ENCODE peak calls at places on chromosomes 6 and 20, in nine cellular contexts. N is fibroblast of the aortic adventitia, M is neural crest cell, P is RWPE1, F is kidney epithelial cell, S is mammary epithelial cell, O is coronary artery, Y is mucosa of descending colon, V is OCI-LY7. W is an unnamed sample.
A peak's percentile ranks its signal among the peaks of the same experiment; 100 is the strongest.

GRCh38 chr6:118467181-118467580 is 80.9 kb upstream of the PLN start:
- DNase-seq in N (no peak), M (no peak), P (no peak), F (no peak), S (no peak), O (no peak), Y (no peak), V (no peak), W (no peak)

GRCh38 chr20:17083738-17084137 is 143.1 kb upstream of the PCSK2 start:
- DNase-seq in N (no peak), M (peak; percentile 20), P (no peak), F (no peak), S (no peak), O (no peak), Y (no peak), V (no peak), W (no peak)

GRCh38 chr6:37648465-37649330 is 49.0 kb downstream of the MDGA1 start:
- DNase-seq in N (no peak), M (no peak), P (peak; percentile 87), F (no peak), S (no peak), O (no peak), Y (peak; percentile 19), V (no peak), W (no peak)

GRCh38 chr6:155782739-155783459 is 327.3 kb upstream of the NOX3 start:
- DNase-seq in N (peak; percentile 86), M (no peak), P (no peak), F (no peak), S (no peak), O (no peak), Y (no peak), V (no peak), W (no peak)

GRCh38 chr6:119306396-119306968 is 43.1 kb downstream of the MAN1A1 start:
- DNase-seq in N (no peak), M (no peak), P (no peak), F (no peak), S (no peak), O (no peak), Y (no peak), V (no peak), W (no peak)

GRCh38 chr20:18717062-18717461 is 96.5 kb upstream of the SCP2D1 start:
- DNase-seq in N (no peak), M (no peak), P (no peak), F (no peak), S (peak; percentile 5), O (no peak), Y (no peak), V (no peak), W (no peak)

GRCh38 chr6:33147807-33148666 is 44.2 kb downstream of the COL11A2 start:
- DNase-seq in N (peak; percentile 81), M (no peak), P (peak; percentile 61), F (no peak), S (peak; percentile 17), O (no peak), Y (peak; percentile 69), V (peak; percentile 45), W (peak; percentile 51)

GRCh38 chr6:127266892-127267741 is 453 bp downstream of the RNF146 start:
- DNase-seq in N (peak; percentile 46), M (no peak), P (peak; percentile 45), F (no peak), S (peak; percentile 56), O (peak; percentile 81), Y (peak; percentile 66), V (peak; percentile 73), W (peak; percentile 53)

GRCh38 chr6:34374112-34374907 is 18.2 kb downstream of the NUDT3 start:
- DNase-seq in N (peak; percentile 27), M (no peak), P (no peak), F (no peak), S (no peak), O (no peak), Y (no peak), V (peak; percentile 17), W (no peak)

GRCh38 chr6:110595112-110595511 is 118.7 kb upstream of the SLC22A16 start:
- DNase-seq in N (peak; percentile 37), M (no peak), P (no peak), F (no peak), S (no peak), O (no peak), Y (no peak), V (no peak), W (no peak)

GRCh38 chr20:40551125-40551530 is 137.9 kb downstream of the MAFB start:
- DNase-seq in N (no peak), M (no peak), P (no peak), F (no peak), S (no peak), O (no peak), Y (no peak), V (no peak), W (no peak)

GRCh38 chr6:28656715-28657114 is 131.0 kb downstream of the GPX5 start:
- DNase-seq in N (no peak), M (no peak), P (no peak), F (no peak), S (no peak), O (no peak), Y (no peak), V (peak; percentile 26), W (no peak)

DNA sequence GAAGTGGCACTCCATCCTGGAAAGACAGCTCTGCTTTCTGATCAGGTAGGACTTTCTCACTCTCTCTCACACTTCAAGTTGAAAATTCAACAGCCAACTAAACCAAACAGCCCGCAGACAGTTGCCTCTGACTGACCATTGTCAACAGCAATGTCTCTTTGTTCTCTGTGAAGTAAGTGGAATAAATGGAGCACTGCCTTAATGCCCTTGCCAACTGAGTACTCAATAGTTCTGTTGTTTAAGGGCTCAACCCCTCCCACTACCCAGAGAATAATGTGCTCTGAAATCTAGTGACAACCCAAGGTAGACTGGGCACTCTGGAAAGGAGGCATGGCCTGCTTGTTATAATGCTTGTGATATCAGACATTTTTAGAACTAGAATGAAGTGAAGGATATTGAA is 16.8 kb upstream of the BCLAF1 start:
- DNase-seq in N (no peak), M (no peak), P (no peak), F (no peak), S (no peak), O (no peak), Y (no peak), V (no peak), W (no peak)
- TF ChIP-seq CTCF in N (no peak), M (no peak), P (no peak), F (no peak), S (no peak), O (no peak), Y (no peak), V (no peak), W (no peak)

GRCh38 chr6:113488061-113488460 is 369.1 kb upstream of the MARCKS start:
- DNase-seq in N (peak; percentile 27), M (no peak), P (no peak), F (no peak), S (no peak), O (no peak), Y (no peak), V (no peak), W (no peak)

GRCh38 chr6:113490356-113490755 is 366.8 kb upstream of the MARCKS start:
- DNase-seq in N (no peak), M (no peak), P (no peak), F (no peak), S (no peak), O (no peak), Y (no peak), V (no peak), W (no peak)

GRCh38 chr6:113489946-113490345 is 367.2 kb upstream of the MARCKS start:
- DNase-seq in N (peak; percentile 39), M (no peak), P (no peak), F (no peak), S (no peak), O (no peak), Y (no peak), V (no peak), W (no peak)

GRCh38 chr6:113486172-113486571 is 371.0 kb upstream of the MARCKS start:
- DNase-seq in N (no peak), M (no peak), P (no peak), F (no peak), S (no peak), O (no peak), Y (no peak), V (no peak), W (no peak)

GRCh38 chr6:113488812-113489685 is 368.1 kb upstream of the MARCKS start:
- DNase-seq in N (peak; percentile 32), M (no peak), P (no peak), F (no peak), S (no peak), O (no peak), Y (peak; percentile 5), V (no peak), W (no peak)
- TF ChIP-seq CTCF in N (no peak), M (no peak), P (no peak), F (no peak), S (peak; percentile 15), O (no peak), Y (no peak), V (peak; percentile 64), W (peak; percentile 16)

GRCh38 chr20:43507150-43508080 is at the start of gene L3MBTL1:
- DNase-seq in N (peak; percentile 12), M (peak; percentile 40), P (peak; percentile 90), F (peak; percentile 16), S (peak; percentile 64), O (no peak), Y (peak; percentile 61), V (no peak), W (peak; percentile 32)
- TF ChIP-seq CTCF in N (no peak), M (peak; percentile 28), P (peak; percentile 31), F (no peak), S (no peak), O (no peak), Y (no peak), V (no peak), W (no peak)

GRCh38 chr6:31677955-31678354 is 2.9 kb downstream of the LY6G5C start:
- DNase-seq in N (no peak), M (no peak), P (no peak), F (no peak), S (no peak), O (no peak), Y (no peak), V (no peak), W (no peak)
- TF ChIP-seq CTCF in N (no peak), M (no peak), P (no peak), F (no peak), S (no peak), O (no peak), Y (no peak), V (no peak), W (no peak)

DNA sequence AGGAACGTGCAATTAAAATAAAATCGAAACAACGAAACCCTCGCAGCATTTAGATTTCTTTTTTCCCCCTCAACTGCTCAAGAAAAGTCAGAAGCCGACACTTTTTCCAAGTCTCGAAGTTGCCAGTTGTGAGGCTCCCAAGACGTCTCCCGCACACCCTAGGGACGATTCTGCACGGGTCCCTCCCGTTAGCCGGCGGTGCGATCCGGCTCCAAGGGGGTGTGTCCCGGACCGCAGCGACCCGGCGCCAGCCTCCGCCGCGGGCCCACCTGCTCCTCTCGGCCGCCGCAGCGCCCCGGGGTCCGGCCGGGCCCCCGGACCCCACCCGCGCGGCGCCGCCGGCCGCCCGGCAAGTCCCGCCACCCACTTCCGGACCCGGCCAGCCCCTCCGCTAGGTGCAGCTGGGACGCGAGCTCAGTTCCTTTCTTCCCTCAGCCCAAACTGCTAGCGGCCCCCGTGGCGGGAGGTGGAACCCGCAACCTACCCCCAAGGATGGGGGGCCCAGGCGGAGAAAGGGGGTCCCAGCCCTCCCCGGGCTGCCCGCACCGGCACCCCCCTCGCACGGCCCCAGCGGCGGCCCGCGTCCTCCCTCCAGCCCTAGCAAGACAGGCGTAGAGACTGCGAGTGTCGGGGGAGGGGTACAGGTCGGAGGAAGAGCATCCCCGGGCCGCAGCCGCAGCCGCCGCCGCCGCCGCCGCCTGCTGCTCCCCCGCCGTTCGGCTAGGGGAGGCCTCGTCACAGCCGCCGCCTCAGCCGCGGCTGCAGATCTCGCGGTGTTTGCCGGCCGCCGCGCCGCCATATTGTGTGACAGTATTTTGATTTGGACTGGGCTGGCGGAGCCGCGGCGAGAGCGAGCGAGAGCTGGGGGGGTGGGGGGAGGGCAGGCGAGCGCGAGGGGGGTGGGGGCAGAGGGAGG is 514 bp upstream of the TAB2 start:
- DNase-seq in N (peak; percentile 88), M (peak; percentile 77), P (peak; percentile 76), F (no peak), S (peak; percentile 91), O (peak; percentile 91), Y (peak; percentile 90), V (peak; percentile 94), W (peak; percentile 96)
- TF ChIP-seq CTCF in N (no peak), M (peak; percentile 24), P (no peak), F (no peak), S (no peak), O (no peak), Y (no peak), V (peak; percentile 46), W (no peak)